ENCODE peak calls at places on chromosomes 11 and 22, in five cellular contexts. One of them, this sample, is unnamed.

GRCh38 chr11:2929880-2930704 is 872 bp upstream of the PHLDA2 start:
- DNase-seq in heart right ventricle: peak
- DNase-seq in tibial artery: peak
- DNase-seq in CD8-positive, alpha-beta memory T cell: no peak
- DNase-seq in CD4-positive, alpha-beta T cell: no peak
- DNase-seq in this sample: no peak

GRCh38 chr22:46388647-46389046 is 53.1 kb downstream of the TRMU start:
- DNase-seq in tibial artery: no peak
- DNase-seq in heart right ventricle: no peak
- DNase-seq in CD8-positive, alpha-beta memory T cell: no peak
- DNase-seq in CD4-positive, alpha-beta T cell: no peak
- DNase-seq in this sample: no peak

GRCh38 chr11:132925825-132926469 is 606.4 kb downstream of the OPCML start:
- DNase-seq in CD8-positive, alpha-beta memory T cell: no peak
- DNase-seq in heart right ventricle: no peak
- DNase-seq in CD4-positive, alpha-beta T cell: no peak
- DNase-seq in tibial artery: no peak
- DNase-seq in this sample: no peak

GRCh38 chr11:85947431-85948272 is 92.5 kb downstream of the CCDC83 start:
- DNase-seq in tibial artery: no peak
- DNase-seq in CD4-positive, alpha-beta T cell: no peak
- DNase-seq in CD8-positive, alpha-beta memory T cell: no peak
- DNase-seq in heart right ventricle: no peak
- DNase-seq in this sample: no peak

GRCh38 chr11:11396290-11397042 is 43.4 kb upstream of the CSNK2A3 start:
- DNase-seq in CD4-positive, alpha-beta T cell: no peak
- DNase-seq in tibial artery: no peak
- DNase-seq in heart right ventricle: no peak
- DNase-seq in CD8-positive, alpha-beta memory T cell: no peak
- DNase-seq in this sample: no peak

GRCh38 chr11:20002312-20003216 is 157.7 kb downstream of the DBX1 start:
- DNase-seq in tibial artery: no peak
- DNase-seq in CD4-positive, alpha-beta T cell: no peak
- DNase-seq in CD8-positive, alpha-beta memory T cell: no peak
- DNase-seq in heart right ventricle: no peak
- DNase-seq in this sample: no peak

GRCh38 chr11:64971421-64972233 is at the start of gene MAJIN:
- DNase-seq in CD4-positive, alpha-beta T cell: peak
- DNase-seq in tibial artery: peak
- DNase-seq in CD8-positive, alpha-beta memory T cell: peak
- DNase-seq in heart right ventricle: peak
- DNase-seq in this sample: peak

GRCh38 chr22:23386245-23386631 is 193.9 kb downstream of the IGLL1 start:
- DNase-seq in CD8-positive, alpha-beta memory T cell: no peak
- DNase-seq in tibial artery: no peak
- DNase-seq in heart right ventricle: no peak
- DNase-seq in CD4-positive, alpha-beta T cell: no peak
- DNase-seq in this sample: no peak

GRCh38 chr11:64268687-64269379 is 15.6 kb downstream of the BAD start:
- DNase-seq in CD8-positive, alpha-beta memory T cell: peak
- DNase-seq in heart right ventricle: peak
- DNase-seq in CD4-positive, alpha-beta T cell: peak
- DNase-seq in tibial artery: peak
- DNase-seq in this sample: peak

GRCh38 chr22:47154621-47155081 is 392.2 kb downstream of the TBC1D22A start:
- DNase-seq in tibial artery: no peak
- DNase-seq in CD4-positive, alpha-beta T cell: no peak
- DNase-seq in CD8-positive, alpha-beta memory T cell: no peak
- DNase-seq in heart right ventricle: peak
- DNase-seq in this sample: no peak

GRCh38 chr11:20112291-20113146 is 47.8 kb downstream of the DBX1 start:
- DNase-seq in tibial artery: peak
- DNase-seq in CD4-positive, alpha-beta T cell: no peak
- DNase-seq in heart right ventricle: peak
- DNase-seq in CD8-positive, alpha-beta memory T cell: no peak
- DNase-seq in this sample: peak

GRCh38 chr22:39016592-39016991 is 2.5 kb downstream of the APOBEC3C start:
- DNase-seq in tibial artery: no peak
- DNase-seq in CD4-positive, alpha-beta T cell: no peak
- DNase-seq in heart right ventricle: no peak
- DNase-seq in CD8-positive, alpha-beta memory T cell: no peak
- DNase-seq in this sample: no peak
- H3K27ac ChIP-seq in tibial artery: no peak
- H3K27ac ChIP-seq in CD4-positive, alpha-beta T cell: no peak
- H3K27ac ChIP-seq in heart right ventricle: no peak
- H3K27ac ChIP-seq in CD8-positive, alpha-beta memory T cell: no peak
- H3K27ac ChIP-seq in this sample: no peak

GRCh38 chr22:26464312-26464711 is 19.3 kb downstream of the HPS4 start:
- DNase-seq in tibial artery: peak
- DNase-seq in CD4-positive, alpha-beta T cell: no peak
- DNase-seq in CD8-positive, alpha-beta memory T cell: no peak
- DNase-seq in heart right ventricle: no peak
- DNase-seq in this sample: no peak
- H3K27ac ChIP-seq in tibial artery: no peak
- H3K27ac ChIP-seq in CD4-positive, alpha-beta T cell: no peak
- H3K27ac ChIP-seq in CD8-positive, alpha-beta memory T cell: no peak
- H3K27ac ChIP-seq in heart right ventricle: no peak
- H3K27ac ChIP-seq in this sample: no peak

DNA sequence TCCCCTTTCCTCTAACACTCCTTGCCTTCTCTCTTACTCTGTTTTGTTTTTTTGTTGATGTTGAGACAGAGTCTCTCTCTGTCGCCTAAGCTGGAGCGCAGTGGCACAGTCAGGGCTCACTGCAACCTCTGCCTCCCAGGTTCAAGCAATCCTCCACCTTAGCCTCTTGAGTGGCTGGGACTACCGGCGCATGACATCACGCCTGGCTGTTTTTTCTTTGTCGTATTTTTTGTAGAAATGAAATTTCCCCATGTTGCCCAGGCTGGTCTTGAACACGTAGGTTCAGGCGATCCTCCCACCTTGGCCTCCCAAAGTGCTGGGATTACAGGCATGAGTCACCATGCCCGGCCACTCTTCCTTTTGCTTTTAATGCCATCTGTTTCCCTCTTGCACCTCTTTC is 72.3 kb downstream of the FBXO7 start:
- DNase-seq in CD8-positive, alpha-beta memory T cell: no peak
- DNase-seq in heart right ventricle: no peak
- DNase-seq in CD4-positive, alpha-beta T cell: no peak
- DNase-seq in tibial artery: no peak
- DNase-seq in this sample: no peak
- H3K27ac ChIP-seq in CD8-positive, alpha-beta memory T cell: no peak
- H3K27ac ChIP-seq in heart right ventricle: no peak
- H3K27ac ChIP-seq in CD4-positive, alpha-beta T cell: no peak
- H3K27ac ChIP-seq in tibial artery: peak
- H3K27ac ChIP-seq in this sample: peak

DNA sequence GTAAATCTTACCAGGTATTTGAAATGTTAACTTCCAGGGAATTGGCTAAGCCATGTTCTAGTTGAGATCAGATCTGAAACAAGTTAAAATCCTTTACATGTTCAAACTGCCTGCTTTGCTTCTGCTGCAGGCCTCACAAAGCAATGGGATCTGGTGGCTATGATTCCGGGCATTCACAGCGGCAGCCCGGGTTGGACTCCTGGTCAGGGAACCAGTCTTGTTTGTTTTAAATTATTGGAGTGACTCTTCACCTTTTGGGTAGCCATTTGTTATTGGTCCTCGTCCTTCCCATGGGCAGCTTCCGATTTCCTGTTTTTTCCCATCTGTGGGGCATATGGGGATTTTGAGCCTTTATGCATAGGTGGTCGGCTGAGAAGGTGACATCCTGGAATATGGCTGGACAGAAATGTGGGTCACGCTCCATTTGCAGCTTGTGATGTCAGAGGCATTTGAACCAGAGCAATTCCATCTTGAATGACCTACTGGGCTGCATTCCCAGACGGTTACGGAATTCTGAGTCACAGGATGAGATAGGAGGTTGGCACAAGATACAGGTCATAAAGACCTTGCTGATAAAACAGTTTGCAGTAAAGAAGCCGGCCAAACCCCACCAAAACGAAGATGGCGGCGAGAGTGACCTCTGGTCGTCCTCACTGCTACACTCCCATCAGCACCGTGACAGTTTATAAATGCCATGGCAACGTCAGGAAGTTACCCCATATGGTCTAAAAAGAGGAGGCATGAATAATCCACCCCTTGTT is 20.1 kb upstream of the GSTP1 start:
- DNase-seq in tibial artery: no peak
- DNase-seq in CD4-positive, alpha-beta T cell: no peak
- DNase-seq in heart right ventricle: peak
- DNase-seq in CD8-positive, alpha-beta memory T cell: no peak
- DNase-seq in this sample: no peak
- H3K27ac ChIP-seq in tibial artery: peak
- H3K27ac ChIP-seq in CD4-positive, alpha-beta T cell: no peak
- H3K27ac ChIP-seq in heart right ventricle: no peak
- H3K27ac ChIP-seq in CD8-positive, alpha-beta memory T cell: no peak
- H3K27ac ChIP-seq in this sample: no peak

DNA sequence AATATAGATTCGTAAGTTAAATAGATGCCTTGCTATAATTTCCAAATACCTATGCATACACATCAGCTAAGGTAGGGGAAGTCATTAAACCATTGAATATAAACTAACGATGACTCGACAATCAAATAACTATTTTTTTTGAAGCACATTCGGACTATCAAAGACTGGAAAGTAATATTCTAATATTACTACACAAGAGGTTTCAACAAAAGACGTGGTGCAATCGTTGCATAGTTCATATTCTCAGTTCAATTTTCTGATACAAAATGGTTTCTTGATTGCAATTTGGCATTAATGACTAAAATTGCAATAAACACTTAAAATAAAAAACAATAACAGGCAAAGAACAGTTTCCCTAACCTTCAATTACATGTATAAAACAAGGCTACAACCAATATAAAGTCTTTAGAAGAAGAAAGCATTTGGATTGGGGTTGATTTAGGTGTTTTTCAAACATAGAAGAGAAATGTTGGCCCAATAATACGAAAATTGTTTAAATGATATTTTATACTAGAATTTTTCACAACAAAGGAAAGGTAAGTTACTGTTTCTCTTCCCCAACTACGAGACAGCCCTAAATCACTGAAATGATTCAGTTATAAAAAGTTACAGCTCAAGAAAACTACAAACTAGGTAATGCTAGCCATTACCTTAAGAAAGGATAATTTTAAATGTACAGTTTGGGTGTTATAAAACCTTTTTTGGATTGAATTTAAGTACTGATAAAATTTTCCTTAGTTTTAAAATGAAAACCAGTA is 17.6 kb downstream of the BLID start:
- DNase-seq in CD4-positive, alpha-beta T cell: no peak
- DNase-seq in CD8-positive, alpha-beta memory T cell: no peak
- DNase-seq in heart right ventricle: no peak
- DNase-seq in tibial artery: no peak
- DNase-seq in this sample: no peak
- H3K27ac ChIP-seq in CD4-positive, alpha-beta T cell: no peak
- H3K27ac ChIP-seq in CD8-positive, alpha-beta memory T cell: no peak
- H3K27ac ChIP-seq in heart right ventricle: no peak
- H3K27ac ChIP-seq in tibial artery: peak
- H3K27ac ChIP-seq in this sample: peak

DNA sequence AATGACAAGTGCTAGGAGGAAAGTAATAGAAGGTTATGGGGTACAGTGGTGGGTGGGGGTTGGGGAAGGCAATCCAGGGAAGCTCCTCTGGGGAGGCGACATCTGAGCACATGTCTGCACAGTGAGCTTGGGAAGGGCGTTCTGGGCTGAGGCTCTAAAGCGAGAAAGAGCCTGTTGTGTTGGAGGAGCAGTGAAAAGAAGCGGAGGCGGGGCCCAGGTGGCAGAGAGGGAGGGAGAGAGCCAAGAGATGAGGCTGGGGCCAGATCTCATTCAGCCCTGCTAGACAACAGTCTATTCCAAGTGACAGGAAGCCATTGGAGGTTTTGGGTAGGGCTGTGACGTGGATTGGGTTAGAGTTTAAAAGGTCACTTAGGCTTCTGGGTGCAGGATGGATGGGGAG is 55.3 kb upstream of the PARVG start:
- DNase-seq in tibial artery: no peak
- DNase-seq in CD4-positive, alpha-beta T cell: no peak
- DNase-seq in CD8-positive, alpha-beta memory T cell: no peak
- DNase-seq in heart right ventricle: no peak
- DNase-seq in this sample: no peak
- H3K27ac ChIP-seq in tibial artery: no peak
- H3K27ac ChIP-seq in CD4-positive, alpha-beta T cell: no peak
- H3K27ac ChIP-seq in CD8-positive, alpha-beta memory T cell: no peak
- H3K27ac ChIP-seq in heart right ventricle: no peak
- H3K27ac ChIP-seq in this sample: no peak

This sample was measured in breast epithelium.